ENCODE peak calls at places on chromosomes 6 and 20, in six cellular contexts. One of them, this sample, is unnamed.

GRCh38 chr6:155708100-155708499 is 252.5 kb upstream of the NOX3 start:
- DNase-seq in heart right ventricle: no peak
- DNase-seq in heart left ventricle: no peak
- DNase-seq in H1: no peak
- DNase-seq in effector memory CD4-positive, alpha-beta T cell: no peak
- DNase-seq in cardiac muscle cell: no peak
- DNase-seq in this sample: no peak

GRCh38 chr6:135935951-135936601 is 84.6 kb downstream of the PDE7B start:
- DNase-seq in heart right ventricle: no peak
- DNase-seq in heart left ventricle: no peak
- DNase-seq in effector memory CD4-positive, alpha-beta T cell: no peak
- DNase-seq in cardiac muscle cell: no peak
- DNase-seq in H1: no peak
- DNase-seq in this sample: no peak

GRCh38 chr20:62772103-62772611 is 24.1 kb upstream of the MRGBP start:
- DNase-seq in cardiac muscle cell: no peak
- DNase-seq in effector memory CD4-positive, alpha-beta T cell: no peak
- DNase-seq in H1: no peak
- DNase-seq in heart right ventricle: no peak
- DNase-seq in heart left ventricle: peak; percentile 25
- DNase-seq in this sample: no peak

GRCh38 chr6:69835414-69836179 is 30.8 kb upstream of the COL19A1 start:
- DNase-seq in heart left ventricle: no peak
- DNase-seq in H1: no peak
- DNase-seq in effector memory CD4-positive, alpha-beta T cell: no peak
- DNase-seq in cardiac muscle cell: peak; percentile 62
- DNase-seq in heart right ventricle: no peak
- DNase-seq in this sample: no peak

GRCh38 chr6:35085359-35086281 is 55.5 kb downstream of the TCP11 start:
- DNase-seq in cardiac muscle cell: no peak
- DNase-seq in H1: no peak
- DNase-seq in heart left ventricle: no peak
- DNase-seq in heart right ventricle: no peak
- DNase-seq in effector memory CD4-positive, alpha-beta T cell: no peak
- DNase-seq in this sample: no peak

GRCh38 chr20:16701296-16701695 is 28.5 kb upstream of the SNRPB2 start:
- DNase-seq in H1: no peak
- DNase-seq in cardiac muscle cell: peak; percentile 6
- DNase-seq in heart right ventricle: no peak
- DNase-seq in heart left ventricle: no peak
- DNase-seq in effector memory CD4-positive, alpha-beta T cell: peak; percentile 27
- DNase-seq in this sample: no peak

GRCh38 chr6:151004415-151005024 is 139.0 kb downstream of the MTHFD1L start:
- DNase-seq in heart right ventricle: no peak
- DNase-seq in heart left ventricle: peak; percentile 36
- DNase-seq in H1: no peak
- DNase-seq in cardiac muscle cell: no peak
- DNase-seq in effector memory CD4-positive, alpha-beta T cell: no peak
- DNase-seq in this sample: no peak

GRCh38 chr20:45781391-45781931 is 10.2 kb downstream of the WFDC3 start:
- DNase-seq in heart right ventricle: no peak
- DNase-seq in heart left ventricle: no peak
- DNase-seq in H1: no peak
- DNase-seq in cardiac muscle cell: no peak
- DNase-seq in effector memory CD4-positive, alpha-beta T cell: no peak
- DNase-seq in this sample: no peak

GRCh38 chr20:61274326-61274725 is 22.3 kb downstream of the CDH4 start:
- DNase-seq in heart left ventricle: no peak
- DNase-seq in H1: no peak
- DNase-seq in effector memory CD4-positive, alpha-beta T cell: no peak
- DNase-seq in cardiac muscle cell: no peak
- DNase-seq in heart right ventricle: no peak
- DNase-seq in this sample: no peak

GRCh38 chr20:46283426-46283825 is 24.9 kb downstream of the CDH22 start:
- DNase-seq in heart right ventricle: no peak
- DNase-seq in cardiac muscle cell: no peak
- DNase-seq in effector memory CD4-positive, alpha-beta T cell: no peak
- DNase-seq in heart left ventricle: no peak
- DNase-seq in H1: no peak
- DNase-seq in this sample: no peak

GRCh38 chr6:163529605-163530004 is 115.1 kb downstream of the QKI start:
- DNase-seq in H1: no peak
- DNase-seq in heart right ventricle: no peak
- DNase-seq in effector memory CD4-positive, alpha-beta T cell: no peak
- DNase-seq in heart left ventricle: no peak
- DNase-seq in cardiac muscle cell: no peak
- DNase-seq in this sample: no peak

GRCh38 chr6:32566957-32567356 is 22.7 kb downstream of the HLA-DRB1 start:
- DNase-seq in heart right ventricle: no peak
- DNase-seq in heart left ventricle: no peak
- DNase-seq in H1: no peak
- DNase-seq in effector memory CD4-positive, alpha-beta T cell: no peak
- DNase-seq in cardiac muscle cell: no peak
- DNase-seq in this sample: no peak

GRCh38 chr20:32227316-32227715 is 19.6 kb downstream of the POFUT1 start:
- DNase-seq in cardiac muscle cell: no peak
- DNase-seq in heart right ventricle: no peak
- DNase-seq in H1: no peak
- DNase-seq in heart left ventricle: no peak
- DNase-seq in effector memory CD4-positive, alpha-beta T cell: no peak
- DNase-seq in this sample: no peak
- H3K36me3 ChIP-seq in cardiac muscle cell: peaks cover 26% of the 10 kb centered on the region
- H3K36me3 ChIP-seq in heart right ventricle: peaks cover 86% of the 10 kb centered on the region
- H3K36me3 ChIP-seq in H1: peaks cover 35% of the 10 kb centered on the region
- H3K36me3 ChIP-seq in heart left ventricle: peaks cover 46% of the 10 kb centered on the region
- H3K36me3 ChIP-seq in effector memory CD4-positive, alpha-beta T cell: peaks cover 26% of the 10 kb centered on the region
- H3K36me3 ChIP-seq in this sample: peaks cover 56% of the 10 kb centered on the region

GRCh38 chr6:111230351-111231077 is 143.2 kb downstream of the SLC16A10 start:
- DNase-seq in effector memory CD4-positive, alpha-beta T cell: no peak
- DNase-seq in heart left ventricle: no peak
- DNase-seq in heart right ventricle: no peak
- DNase-seq in H1: no peak
- DNase-seq in cardiac muscle cell: no peak
- DNase-seq in this sample: no peak
- H3K4me3 ChIP-seq in effector memory CD4-positive, alpha-beta T cell: no peak overlapping the region
- H3K4me3 ChIP-seq in heart left ventricle: no peak overlapping the region
- H3K4me3 ChIP-seq in heart right ventricle: no peak overlapping the region
- H3K4me3 ChIP-seq in H1: no peak overlapping the region
- H3K4me3 ChIP-seq in cardiac muscle cell: no peak overlapping the region
- H3K4me3 ChIP-seq in this sample: no peak overlapping the region

DNA sequence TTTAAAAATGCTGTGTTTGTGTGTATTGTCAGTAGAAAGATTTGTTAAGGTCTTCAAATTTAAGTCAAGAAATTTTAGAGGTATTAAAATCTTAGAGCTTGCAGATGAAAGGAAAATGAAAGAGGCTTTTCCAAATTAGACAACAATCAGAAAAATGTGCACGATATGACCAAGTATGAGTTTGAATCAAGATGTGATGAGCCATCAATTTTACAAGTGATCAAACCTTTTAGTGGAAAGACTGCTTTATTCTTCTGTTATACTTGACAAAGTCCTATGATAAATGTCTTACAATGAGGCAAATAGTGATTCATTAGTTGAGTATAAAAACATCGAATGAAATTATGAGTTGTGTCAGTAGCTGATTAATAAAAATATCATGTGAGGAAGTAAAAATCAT is 19.6 kb upstream of the CST1 start:
- DNase-seq in heart left ventricle: no peak
- DNase-seq in cardiac muscle cell: no peak
- DNase-seq in H1: no peak
- DNase-seq in heart right ventricle: no peak
- DNase-seq in effector memory CD4-positive, alpha-beta T cell: no peak
- DNase-seq in this sample: no peak
- H3K36me3 ChIP-seq in heart left ventricle: no peaks in the 10 kb centered on the region
- H3K36me3 ChIP-seq in cardiac muscle cell: no peaks in the 10 kb centered on the region
- H3K36me3 ChIP-seq in H1: no peaks in the 10 kb centered on the region
- H3K36me3 ChIP-seq in heart right ventricle: no peaks in the 10 kb centered on the region
- H3K36me3 ChIP-seq in effector memory CD4-positive, alpha-beta T cell: no peaks in the 10 kb centered on the region
- H3K36me3 ChIP-seq in this sample: no peaks in the 10 kb centered on the region

GRCh38 chr6:132919028-132919427 is 104.7 kb downstream of the RPS12 start:
- DNase-seq in H1: no peak
- DNase-seq in cardiac muscle cell: peak; percentile 67
- DNase-seq in heart left ventricle: no peak
- DNase-seq in effector memory CD4-positive, alpha-beta T cell: no peak
- DNase-seq in heart right ventricle: no peak
- DNase-seq in this sample: no peak
- H3K4me3 ChIP-seq in H1: no peak overlapping the region
- H3K4me3 ChIP-seq in cardiac muscle cell: no peak overlapping the region
- H3K4me3 ChIP-seq in heart left ventricle: no peak overlapping the region
- H3K4me3 ChIP-seq in effector memory CD4-positive, alpha-beta T cell: no peak overlapping the region
- H3K4me3 ChIP-seq in heart right ventricle: no peak overlapping the region
- H3K4me3 ChIP-seq in this sample: peak overlapping the region; percentile 27

GRCh38 chr20:50873518-50873959 is 57.7 kb downstream of the ADNP start:
- DNase-seq in heart right ventricle: no peak
- DNase-seq in heart left ventricle: no peak
- DNase-seq in effector memory CD4-positive, alpha-beta T cell: no peak
- DNase-seq in H1: no peak
- DNase-seq in cardiac muscle cell: no peak
- DNase-seq in this sample: no peak
- H3K36me3 ChIP-seq in heart right ventricle: no peaks in the 10 kb centered on the region
- H3K36me3 ChIP-seq in heart left ventricle: no peaks in the 10 kb centered on the region
- H3K36me3 ChIP-seq in effector memory CD4-positive, alpha-beta T cell: no peaks in the 10 kb centered on the region
- H3K36me3 ChIP-seq in H1: peaks cover 2% of the 10 kb centered on the region
- H3K36me3 ChIP-seq in cardiac muscle cell: no peaks in the 10 kb centered on the region
- H3K36me3 ChIP-seq in this sample: no peaks in the 10 kb centered on the region

GRCh38 chr6:14210077-14210476 is 92.5 kb downstream of the CD83 start:
- DNase-seq in heart right ventricle: no peak
- DNase-seq in cardiac muscle cell: no peak
- DNase-seq in effector memory CD4-positive, alpha-beta T cell: no peak
- DNase-seq in heart left ventricle: no peak
- DNase-seq in H1: no peak
- DNase-seq in this sample: no peak

GRCh38 chr6:14212632-14213031 is 95.1 kb downstream of the CD83 start:
- DNase-seq in heart left ventricle: no peak
- DNase-seq in heart right ventricle: no peak
- DNase-seq in effector memory CD4-positive, alpha-beta T cell: no peak
- DNase-seq in H1: no peak
- DNase-seq in cardiac muscle cell: no peak
- DNase-seq in this sample: no peak

GRCh38 chr6:14210663-14211595 is 93.4 kb downstream of the CD83 start:
- DNase-seq in effector memory CD4-positive, alpha-beta T cell: peak; percentile 85
- DNase-seq in heart right ventricle: peak; percentile 95
- DNase-seq in H1: peak; percentile 57
- DNase-seq in cardiac muscle cell: peak; percentile 95
- DNase-seq in heart left ventricle: peak; percentile 96
- DNase-seq in this sample: peak; percentile 93

GRCh38 chr6:14211596-14211961 is 94.0 kb downstream of the CD83 start:
- DNase-seq in heart right ventricle: peak; percentile 62
- DNase-seq in heart left ventricle: peak; percentile 74
- DNase-seq in cardiac muscle cell: peak; percentile 80
- DNase-seq in H1: peak; percentile 33
- DNase-seq in effector memory CD4-positive, alpha-beta T cell: no peak
- DNase-seq in this sample: peak; percentile 60

DNA sequence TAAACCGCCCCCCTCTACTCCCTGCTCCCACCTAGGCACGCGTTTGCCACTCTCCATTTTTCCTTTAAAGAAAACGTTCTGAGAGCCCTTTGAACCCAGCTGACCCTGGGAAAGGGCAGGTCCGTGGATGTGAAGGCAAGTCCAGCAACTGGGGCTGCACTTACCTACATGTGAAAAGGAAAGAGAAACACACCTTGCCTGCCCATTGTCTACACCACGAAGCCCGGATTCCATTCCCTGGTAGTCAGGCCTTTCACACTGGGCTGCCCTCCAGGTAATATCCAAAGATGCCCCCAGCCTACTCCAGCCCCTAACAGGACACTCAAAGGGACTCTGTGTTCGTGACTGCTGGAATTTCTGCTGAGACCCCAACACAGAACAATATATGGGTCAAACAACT is 94.4 kb downstream of the CD83 start:
- DNase-seq in effector memory CD4-positive, alpha-beta T cell: no peak
- DNase-seq in cardiac muscle cell: no peak
- DNase-seq in heart right ventricle: no peak
- DNase-seq in H1: peak; percentile 36
- DNase-seq in heart left ventricle: no peak
- DNase-seq in this sample: no peak
- H3K4me3 ChIP-seq in effector memory CD4-positive, alpha-beta T cell: peak overlapping the region; percentile 77
- H3K4me3 ChIP-seq in cardiac muscle cell: peak overlapping the region; percentile 30
- H3K4me3 ChIP-seq in heart right ventricle: peak overlapping the region; percentile 80
- H3K4me3 ChIP-seq in H1: no peak overlapping the region
- H3K4me3 ChIP-seq in heart left ventricle: no peak overlapping the region
- H3K4me3 ChIP-seq in this sample: peak overlapping the region; percentile 89

GRCh38 chr6:18142591-18142861 is 12.4 kb downstream of the TPMT start:
- DNase-seq in effector memory CD4-positive, alpha-beta T cell: no peak
- DNase-seq in H1: no peak
- DNase-seq in cardiac muscle cell: no peak
- DNase-seq in heart left ventricle: no peak
- DNase-seq in heart right ventricle: no peak
- DNase-seq in this sample: no peak

GRCh38 chr6:18151801-18152200 is 3.1 kb downstream of the TPMT start:
- DNase-seq in H1: no peak
- DNase-seq in heart left ventricle: no peak
- DNase-seq in effector memory CD4-positive, alpha-beta T cell: no peak
- DNase-seq in cardiac muscle cell: no peak
- DNase-seq in heart right ventricle: no peak
- DNase-seq in this sample: no peak

GRCh38 chr6:18147616-18148015 is 7.3 kb downstream of the TPMT start:
- DNase-seq in effector memory CD4-positive, alpha-beta T cell: no peak
- DNase-seq in heart left ventricle: no peak
- DNase-seq in H1: no peak
- DNase-seq in heart right ventricle: no peak
- DNase-seq in cardiac muscle cell: no peak
- DNase-seq in this sample: no peak

GRCh38 chr6:18148304-18149025 is 6.4 kb downstream of the TPMT start:
- DNase-seq in effector memory CD4-positive, alpha-beta T cell: no peak
- DNase-seq in cardiac muscle cell: no peak
- DNase-seq in H1: no peak
- DNase-seq in heart right ventricle: no peak
- DNase-seq in heart left ventricle: no peak
- DNase-seq in this sample: no peak

DNA sequence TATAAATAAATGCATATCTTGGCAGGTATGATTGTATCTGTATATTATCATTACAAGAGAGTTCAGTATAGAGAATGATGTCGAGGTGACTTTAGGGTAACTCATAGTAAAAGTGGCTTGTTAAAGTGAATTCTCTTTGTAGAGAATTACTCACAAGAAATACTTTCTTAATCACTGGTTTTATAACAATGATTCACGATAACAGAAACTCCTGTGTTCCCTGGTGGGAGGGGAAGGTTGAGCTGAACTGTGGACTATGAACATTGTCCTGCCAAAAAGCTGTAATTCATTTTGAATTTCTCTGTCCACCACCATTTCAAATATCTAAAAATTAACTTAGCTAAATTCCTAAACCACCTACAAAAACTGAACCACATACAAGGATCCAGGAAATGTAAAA is 7.7 kb downstream of the TPMT start:
- DNase-seq in H1: no peak
- DNase-seq in heart right ventricle: no peak
- DNase-seq in heart left ventricle: no peak
- DNase-seq in cardiac muscle cell: no peak
- DNase-seq in effector memory CD4-positive, alpha-beta T cell: no peak
- DNase-seq in this sample: no peak
- H3K36me3 ChIP-seq in H1: no peaks in the 10 kb centered on the region
- H3K36me3 ChIP-seq in heart right ventricle: peaks cover 71% of the 10 kb centered on the region
- H3K36me3 ChIP-seq in heart left ventricle: peaks cover 23% of the 10 kb centered on the region
- H3K36me3 ChIP-seq in cardiac muscle cell: peaks cover 8% of the 10 kb centered on the region
- H3K36me3 ChIP-seq in effector memory CD4-positive, alpha-beta T cell: peaks cover 15% of the 10 kb centered on the region
- H3K36me3 ChIP-seq in this sample: peaks cover 54% of the 10 kb centered on the region

DNA sequence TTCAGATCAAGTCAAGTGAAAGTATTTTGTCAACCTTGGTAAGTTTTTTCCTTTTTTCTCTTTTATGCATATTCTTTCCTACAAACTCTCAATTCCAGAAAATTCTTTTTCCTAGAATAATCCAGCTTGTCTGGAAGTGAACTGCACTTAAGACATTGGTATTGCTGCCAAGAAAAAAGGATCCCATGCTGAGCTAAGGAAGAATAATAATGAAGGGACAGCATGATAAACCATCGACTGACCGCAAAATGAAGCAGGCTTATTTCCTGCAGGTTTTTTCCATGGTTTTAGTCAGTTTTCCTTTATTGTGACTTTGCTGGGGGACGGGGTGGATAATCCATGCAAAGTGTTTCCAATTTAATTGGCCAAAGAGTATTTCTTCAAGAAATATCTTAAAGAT is 857.6 kb upstream of the SLC35B3 start:
- DNase-seq in effector memory CD4-positive, alpha-beta T cell: no peak
- DNase-seq in cardiac muscle cell: no peak
- DNase-seq in heart left ventricle: no peak
- DNase-seq in H1: no peak
- DNase-seq in heart right ventricle: no peak
- DNase-seq in this sample: no peak
- H3K4me3 ChIP-seq in effector memory CD4-positive, alpha-beta T cell: no peak overlapping the region
- H3K4me3 ChIP-seq in cardiac muscle cell: no peak overlapping the region
- H3K4me3 ChIP-seq in heart left ventricle: no peak overlapping the region
- H3K4me3 ChIP-seq in H1: no peak overlapping the region
- H3K4me3 ChIP-seq in heart right ventricle: no peak overlapping the region
- H3K4me3 ChIP-seq in this sample: no peak overlapping the region

This sample was measured in left ventricle myocardium inferior.